ENCODE peak calls at places on chromosomes 16 and 17, in ten cellular contexts. Z, F, Q, I, L, P, R, G, N and O are unnamed samples.

GRCh38 chr17:17849147-17849820 is 12.5 kb upstream of the SREBF1 start:
- DNase-seq in N (peak), P (no peak), G (no peak), F (no peak), Q (no peak), I (no peak), Z (peak), L (no peak), R (no peak), O (no peak)

GRCh38 chr16:73000020-73000906 is 47.7 kb downstream of the ZFHX3 start:
- DNase-seq in N (peak), Q (no peak), F (peak), G (no peak), L (peak), I (no peak), P (no peak), R (no peak), Z (no peak), O (no peak)

GRCh38 chr16:49557070-49557446 is 183.5 kb downstream of the C16orf78 start:
- DNase-seq in G (peak), I (no peak), Q (peak), P (no peak), F (no peak), L (no peak), Z (no peak), R (no peak), N (no peak), O (no peak)

GRCh38 chr16:88747588-88748301 is 37.3 kb downstream of the PIEZO1 start:
- DNase-seq in G (peak), R (no peak), N (no peak), Q (no peak), F (no peak), P (peak), Z (peak), L (peak), I (no peak), O (no peak)

GRCh38 chr16:73020409-73020884 is 27.5 kb downstream of the ZFHX3 start:
- DNase-seq in Q (peak), L (peak), I (peak), P (no peak), R (peak), F (peak), N (peak), G (no peak), Z (peak), O (peak)

GRCh38 chr17:33469911-33470310 is 176.8 kb upstream of the ASIC2 start:
- DNase-seq in R (peak), I (peak), G (no peak), Q (peak), N (no peak), P (no peak), Z (no peak), L (peak), F (no peak), O (peak)

GRCh38 chr16:2026461-2027023 is at the start of gene NHERF2:
- DNase-seq in I (no peak), P (no peak), L (no peak), N (no peak), R (no peak), Q (peak), Z (peak), G (no peak), F (no peak), O (no peak)

GRCh38 chr16:89002851-89003830 is 26.1 kb upstream of the CBFA2T3 start:
- DNase-seq in R (no peak), Z (no peak), F (no peak), P (no peak), G (peak), N (no peak), I (no peak), Q (no peak), L (no peak), O (no peak)

GRCh38 chr16:85136705-85137322 is 24.5 kb upstream of the CIBAR2 start:
- DNase-seq in R (no peak), F (no peak), I (no peak), Q (no peak), N (peak), P (no peak), L (no peak), G (no peak), Z (peak), O (no peak)

GRCh38 chr17:40738553-40738952 is 16.6 kb downstream of the KRT25 start:
- DNase-seq in Z (no peak), F (no peak), I (no peak), Q (no peak), L (no peak), P (no peak), G (no peak), R (no peak), N (no peak), O (no peak)

GRCh38 chr17:31582151-31582907 is 190.9 kb downstream of the RAB11FIP4 start:
- DNase-seq in F (no peak), G (no peak), Q (no peak), N (peak), L (no peak), R (no peak), P (no peak), I (no peak), Z (peak), O (no peak)

GRCh38 chr17:81422776-81423697 is 27.8 kb downstream of the BAHCC1 start:
- DNase-seq in P (no peak), Q (peak), F (peak), L (peak), N (peak), R (peak), I (peak), Z (peak), G (no peak), O (no peak)

GRCh38 chr16:50680907-50681885 is at the start of gene SNX20:
- DNase-seq in P (peak), N (no peak), G (no peak), R (no peak), Q (no peak), Z (peak), I (no peak), F (no peak), L (no peak), O (no peak)

GRCh38 chr16:11708421-11708820 is 34.2 kb downstream of the TXNDC11 start:
- DNase-seq in L (no peak), G (no peak), F (no peak), N (no peak), Z (no peak), I (no peak), P (no peak), Q (no peak), R (no peak), O (no peak)

GRCh38 chr16:67709050-67709449 is 10.1 kb downstream of the GFOD2 start:
- DNase-seq in G (no peak), Z (no peak), N (no peak), F (no peak), L (no peak), Q (no peak), R (no peak), I (no peak), P (no peak), O (no peak)

GRCh38 chr17:82332669-82333278 is 792 bp downstream of the SECTM1 start:
- DNase-seq in I (peak), F (no peak), R (no peak), Z (peak), P (no peak), G (no peak), Q (peak), L (peak), N (peak), O (no peak)

GRCh38 chr16:67959520-67959919 is 8.9 kb downstream of the SLC12A4 start:
- DNase-seq in N (peak), Q (no peak), Z (no peak), L (no peak), P (no peak), F (peak), I (no peak), R (no peak), G (no peak), O (no peak)

GRCh38 chr17:65332375-65332774 is 195.2 kb downstream of the RGS9 start:
- DNase-seq in Q (peak), N (no peak), P (no peak), G (no peak), I (no peak), L (peak), R (peak), Z (no peak), F (no peak), O (no peak)

GRCh38 chr17:50046179-50046578 is 9.7 kb upstream of the ITGA3 start:
- DNase-seq in I (no peak), Z (no peak), F (no peak), R (no peak), G (no peak), Q (no peak), N (no peak), P (no peak), L (no peak), O (no peak)

GRCh38 chr16:2170587-2171435 is 15.2 kb downstream of the TRAF7 start:
- DNase-seq in R (no peak), I (no peak), Z (no peak), P (no peak), G (no peak), Q (no peak), N (no peak), F (no peak), L (no peak), O (no peak)

GRCh38 chr16:83940157-83940556 is 12.9 kb upstream of the OSGIN1 start:
- DNase-seq in R (no peak), G (no peak), Q (no peak), P (no peak), F (no peak), L (no peak), I (no peak), Z (no peak), N (no peak), O (no peak)

GRCh38 chr17:48107137-48108055 is at the start of gene SNX11:
- DNase-seq in L (peak), G (peak), R (peak), I (peak), N (peak), Z (peak), P (peak), Q (peak), F (peak), O (peak)

GRCh38 chr16:31298958-31299357 is 39.2 kb downstream of the ITGAM start:
- DNase-seq in Z (no peak), R (no peak), L (peak), F (no peak), Q (no peak), P (no peak), N (no peak), G (no peak), I (no peak), O (no peak)

GRCh38 chr17:32496348-32497078 is 9.7 kb downstream of the CDK5R1 start:
- DNase-seq in I (no peak), F (no peak), Z (no peak), L (peak), G (no peak), R (peak), P (no peak), Q (no peak), N (no peak), O (no peak)

GRCh38 chr17:49846938-49847712 is 744 bp downstream of the TAC4 start:
- DNase-seq in Q (no peak), N (no peak), R (no peak), G (no peak), Z (no peak), I (no peak), L (no peak), F (no peak), P (no peak), O (no peak)

GRCh38 chr16:23679986-23680336 is 1.3 kb downstream of the PLK1 start:
- DNase-seq in Z (no peak), L (peak), N (no peak), I (no peak), F (no peak), P (no peak), G (no peak), R (no peak), Q (no peak), O (no peak)

GRCh38 chr16:23676924-23677480 is 1.7 kb upstream of the PLK1 start:
- DNase-seq in N (no peak), Q (peak), F (no peak), P (no peak), G (no peak), Z (no peak), L (no peak), I (no peak), R (no peak), O (no peak)

GRCh38 chr16:23679274-23679985 is 741 bp downstream of the PLK1 start:
- DNase-seq in R (no peak), N (no peak), G (peak), Q (peak), I (no peak), L (peak), F (no peak), P (peak), Z (no peak), O (no peak)

GRCh38 chr16:23682181-23682580 is 3.5 kb downstream of the PLK1 start:
- DNase-seq in G (no peak), P (no peak), F (no peak), Q (no peak), L (peak), Z (no peak), I (no peak), N (no peak), R (no peak), O (no peak)

DNA sequence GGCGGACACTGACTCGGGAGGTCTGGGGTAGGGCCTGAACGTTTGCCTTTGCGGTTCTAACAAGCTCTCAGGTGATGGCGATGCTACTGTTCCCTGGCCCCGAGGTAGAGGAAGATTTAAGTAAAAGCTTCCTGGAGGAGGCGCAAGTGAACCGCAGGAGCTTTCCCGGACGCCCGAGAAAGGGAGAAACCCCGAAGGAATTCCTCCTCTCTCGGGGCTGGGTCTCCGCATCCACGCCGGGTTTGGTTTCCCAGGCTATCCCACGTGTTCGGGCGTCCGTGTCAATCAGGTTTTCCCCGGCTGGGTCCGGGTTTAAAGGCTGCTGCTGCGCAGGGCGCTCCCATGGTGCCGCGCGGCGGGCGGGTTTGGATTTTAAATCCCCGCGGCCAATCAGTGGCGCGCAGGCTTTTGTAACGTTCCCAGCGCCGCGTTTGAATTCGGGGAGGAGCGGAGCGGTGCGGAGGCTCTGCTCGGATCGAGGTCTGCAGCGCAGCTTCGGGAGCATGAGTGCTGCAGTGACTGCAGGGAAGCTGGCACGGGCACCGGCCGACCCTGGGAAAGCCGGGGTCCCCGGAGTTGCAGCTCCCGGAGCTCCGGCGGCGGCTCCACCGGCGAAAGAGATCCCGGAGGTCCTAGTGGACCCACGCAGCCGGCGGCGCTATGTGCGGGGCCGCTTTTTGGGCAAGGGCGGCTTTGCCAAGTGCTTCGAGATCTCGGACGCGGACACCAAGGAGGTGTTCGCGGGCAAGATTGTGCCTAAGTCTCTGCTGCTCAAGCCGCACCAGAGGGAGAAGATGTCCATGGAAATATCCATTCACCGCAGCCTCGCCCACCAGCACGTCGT is at the start of gene PLK1:
- DNase-seq in I (peak), Q (peak), R (peak), N (peak), F (peak), L (peak), Z (peak), P (peak), G (peak), O (peak)
- TF ChIP-seq CTCF in I (peak), Q (peak), R (peak), N (no peak), F (no peak), L (peak), Z (no peak), P (no peak), G (peak), O (peak)

DNA sequence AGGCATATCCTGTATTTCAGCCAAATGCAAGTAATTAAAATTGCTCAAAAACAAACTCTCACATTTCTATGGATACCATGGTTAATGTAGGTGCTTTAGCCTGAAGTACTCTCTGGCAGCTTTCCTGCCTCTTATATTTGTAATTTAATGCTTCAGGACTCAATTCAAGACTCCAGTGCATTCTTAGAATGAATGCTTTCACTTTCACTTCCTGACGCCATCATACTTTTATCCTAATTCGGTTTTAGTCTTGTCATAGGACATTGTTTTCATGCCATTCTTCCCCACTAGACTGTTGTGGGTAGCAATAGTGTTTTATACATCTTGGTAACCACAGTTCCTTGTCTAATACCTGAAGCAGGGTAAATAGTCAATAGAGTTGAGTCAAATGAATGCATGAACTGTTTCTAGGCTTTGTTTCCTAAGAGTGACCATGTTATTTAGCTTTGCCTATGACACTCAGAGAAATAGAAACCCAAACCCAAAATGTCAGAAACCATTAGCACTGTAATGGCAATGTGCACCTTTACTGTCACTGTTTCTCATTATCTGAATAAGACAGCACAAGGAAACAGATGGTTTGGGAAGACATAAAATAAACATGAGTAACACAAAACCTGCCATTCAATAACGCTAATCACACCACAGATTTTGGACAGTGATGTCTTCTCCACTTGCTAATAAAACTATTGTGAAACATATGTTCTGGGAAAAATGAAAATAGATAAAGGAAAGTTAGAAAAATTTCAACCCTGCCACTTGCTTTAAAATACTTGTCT is 705.4 kb downstream of the CDH11 start:
- DNase-seq in P (no peak), Q (no peak), N (no peak), L (peak), R (no peak), F (no peak), I (peak), Z (no peak), G (no peak), O (no peak)
- H3K4me3 ChIP-seq in P (no peak), Q (no peak), N (peak), L (peak), R (no peak), F (peak), I (peak), Z (peak), G (no peak), O (peak)

DNA sequence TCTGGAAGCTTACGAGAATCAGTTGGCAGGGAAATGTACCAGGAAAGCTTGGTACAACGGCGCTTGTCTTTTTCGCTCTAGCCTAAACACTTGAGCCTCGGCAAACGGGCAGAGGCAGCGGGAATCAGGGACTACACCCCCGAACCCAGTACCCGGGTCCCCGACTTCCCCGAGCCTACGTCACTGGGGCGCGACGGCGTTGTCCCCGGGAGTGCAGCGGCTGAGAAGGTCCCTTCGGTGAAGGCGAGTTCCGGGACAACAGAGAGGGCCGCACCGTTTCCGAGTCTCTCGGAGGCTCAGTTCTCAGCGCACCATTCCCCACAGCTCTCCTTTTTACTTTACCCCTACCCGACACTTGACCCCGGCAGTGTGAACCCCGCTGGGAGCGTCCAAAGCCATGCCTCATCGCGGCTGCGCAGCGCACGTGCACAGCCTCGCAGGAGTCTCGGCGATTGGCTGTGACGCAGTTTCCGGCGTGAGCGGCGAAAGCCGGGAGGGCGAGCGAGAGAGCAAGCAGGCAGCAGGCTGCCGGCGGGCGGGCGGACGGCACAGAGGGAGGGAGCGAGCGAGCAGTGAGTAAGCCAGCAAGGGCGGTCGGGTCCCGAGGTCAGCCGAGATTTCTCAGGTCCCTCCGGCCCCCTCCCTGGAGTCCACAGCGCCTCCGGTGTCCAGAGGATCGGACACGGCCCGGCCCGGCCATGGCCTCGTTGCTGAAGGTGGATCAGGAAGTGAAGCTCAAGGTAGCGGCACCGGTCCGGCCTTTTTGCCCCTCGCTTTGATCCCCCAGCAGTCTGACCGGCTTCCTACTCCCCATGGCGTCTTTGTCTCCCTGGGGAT is at the start of gene PSME3:
- DNase-seq in L (peak), G (peak), I (peak), N (peak), P (peak), R (peak), Z (peak), Q (peak), F (peak), O (peak)
- TF ChIP-seq CTCF in L (no peak), G (no peak), I (no peak), N (no peak), P (no peak), R (no peak), Z (no peak), Q (no peak), F (no peak), O (no peak)

GRCh38 chr17:28951991-28952975 is 965 bp upstream of the PHF12 start:
- DNase-seq in G (peak), N (peak), P (peak), F (peak), L (peak), R (peak), Q (peak), I (peak), Z (peak), O (peak)

GRCh38 chr17:28951428-28951990 is at the start of gene PHF12:
- DNase-seq in Q (peak), P (peak), N (peak), G (peak), R (peak), F (peak), L (peak), Z (peak), I (peak), O (peak)

GRCh38 chr17:28954886-28955285 is 3.6 kb upstream of the PHF12 start:
- DNase-seq in Z (no peak), Q (no peak), L (no peak), F (no peak), G (no peak), P (no peak), I (no peak), R (no peak), N (no peak), O (no peak)

GRCh38 chr17:28955408-28955807 is 4.1 kb upstream of the PHF12 start:
- DNase-seq in R (no peak), N (no peak), F (no peak), Q (no peak), P (no peak), L (no peak), Z (no peak), G (no peak), I (no peak), O (no peak)

GRCh38 chr17:28953444-28954118 is 2.3 kb upstream of the PHF12 start:
- DNase-seq in P (peak), N (no peak), I (no peak), Q (peak), R (no peak), F (no peak), Z (peak), L (peak), G (peak), O (no peak)
- H3K4me3 ChIP-seq in P (no peak), N (no peak), I (no peak), Q (no peak), R (no peak), F (no peak), Z (no peak), L (no peak), G (no peak), O (no peak)

GRCh38 chr17:79799174-79799537 is 2.3 kb upstream of the CBX8 start:
- DNase-seq in L (no peak), Z (no peak), G (no peak), Q (no peak), I (no peak), F (no peak), N (no peak), R (no peak), P (no peak), O (no peak)
- TF ChIP-seq CTCF in L (no peak), Z (no peak), G (no peak), Q (no peak), I (no peak), F (no peak), N (no peak), R (no peak), P (no peak), O (no peak)